ENCODE peak calls at places on chromosome 5, in eight cellular contexts. C is tibial nerve, Q is psoas muscle, R is fibroblast of villous mesenchyme, L is colonic mucosa, D is body of pancreas, P is cardiac fibroblast, Y is A549. A is an unnamed sample.

GRCh38 chr5:135008981-135009735 is 24.9 kb downstream of the PITX1 start:
- DNase-seq in C (no peak), Q (no peak), R (no peak), L (no peak), D (no peak), P (no peak), Y (no peak), A (no peak)

GRCh38 chr5:154221371-154221896 is 30.9 kb downstream of the GALNT10 start:
- DNase-seq in C (no peak), Q (peak), R (peak), L (no peak), D (no peak), P (peak), Y (no peak), A (peak)

GRCh38 chr5:154967419-154968024 is 26.6 kb downstream of the MRPL22 start:
- DNase-seq in C (no peak), Q (no peak), R (peak), L (no peak), D (no peak), P (peak), Y (peak), A (no peak)

GRCh38 chr5:77867194-77867691 is 91.1 kb upstream of the TBCA start:
- DNase-seq in C (no peak), Q (no peak), R (peak), L (no peak), D (no peak), P (peak), Y (peak), A (peak)

GRCh38 chr5:179406031-179406681 is 60.9 kb upstream of the ADAMTS2 start:
- DNase-seq in C (no peak), Q (no peak), R (peak), L (peak), D (peak), P (peak), Y (no peak), A (peak)

GRCh38 chr5:159451197-159452052 is 121.1 kb upstream of the IL12B start:
- DNase-seq in C (no peak), Q (no peak), R (peak), L (no peak), D (peak), P (peak), Y (peak), A (peak)

GRCh38 chr5:61525573-61526142 is 193.6 kb downstream of the ZSWIM6 start:
- DNase-seq in C (no peak), Q (no peak), R (no peak), L (no peak), D (no peak), P (peak), Y (no peak), A (no peak)

GRCh38 chr5:1214936-1215220 is 10.3 kb upstream of the SLC6A18 start:
- DNase-seq in C (no peak), Q (no peak), R (no peak), L (no peak), D (no peak), P (no peak), Y (no peak), A (no peak)

GRCh38 chr5:56737002-56737621 is 78.2 kb upstream of the MAP3K1 start:
- DNase-seq in C (no peak), Q (no peak), R (peak), L (no peak), D (no peak), P (peak), Y (no peak), A (peak)

DNA sequence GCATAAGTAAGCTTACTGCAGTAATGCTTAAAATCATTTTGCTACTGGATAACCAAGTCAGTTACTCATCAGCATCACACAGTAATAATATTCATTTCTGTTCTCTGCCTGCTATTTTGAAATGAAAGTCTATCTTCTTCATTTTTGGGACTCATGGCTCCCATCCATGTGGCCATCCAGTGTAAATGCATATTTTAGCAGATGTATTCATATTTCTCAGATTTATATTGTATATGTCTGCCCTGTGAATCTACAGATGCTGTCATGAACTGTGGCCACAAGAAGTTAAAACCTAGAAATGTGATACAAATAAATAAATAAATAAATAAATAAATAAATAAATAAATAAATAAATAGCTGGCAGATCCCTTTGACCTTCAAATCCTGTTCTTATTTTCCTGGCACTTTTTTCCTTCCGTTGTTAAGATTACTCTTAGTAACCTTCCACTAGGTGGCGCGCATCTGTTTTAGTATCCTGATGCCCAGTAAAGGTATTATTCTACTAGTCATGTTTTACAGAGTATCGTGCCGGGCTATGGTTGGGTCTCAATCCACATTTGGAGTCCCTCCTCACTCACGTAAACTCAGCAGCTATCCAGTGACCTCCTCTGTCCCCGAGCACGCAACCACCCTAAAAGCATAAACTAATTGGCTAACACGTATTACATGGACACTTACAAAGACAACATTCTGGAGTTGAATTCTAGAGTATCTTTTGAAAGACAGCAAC is 79.2 kb upstream of the IL7R start:
- DNase-seq in C (peak), Q (peak), R (peak), L (peak), D (peak), P (peak), Y (peak), A (peak)
- TF ChIP-seq CTCF in C (peak), Q (peak), R (peak), L (peak), D (peak), P (peak), Y (peak), A (peak)

GRCh38 chr5:14868771-14869170 is 2.8 kb downstream of the ANKH start:
- DNase-seq in C (no peak), Q (no peak), R (no peak), L (peak), D (no peak), P (no peak), Y (no peak), A (no peak)
- H3K4me3 ChIP-seq in C (no peak), Q (no peak), R (no peak), L (no peak), D (no peak), P (no peak), Y (no peak), A (no peak)

DNA sequence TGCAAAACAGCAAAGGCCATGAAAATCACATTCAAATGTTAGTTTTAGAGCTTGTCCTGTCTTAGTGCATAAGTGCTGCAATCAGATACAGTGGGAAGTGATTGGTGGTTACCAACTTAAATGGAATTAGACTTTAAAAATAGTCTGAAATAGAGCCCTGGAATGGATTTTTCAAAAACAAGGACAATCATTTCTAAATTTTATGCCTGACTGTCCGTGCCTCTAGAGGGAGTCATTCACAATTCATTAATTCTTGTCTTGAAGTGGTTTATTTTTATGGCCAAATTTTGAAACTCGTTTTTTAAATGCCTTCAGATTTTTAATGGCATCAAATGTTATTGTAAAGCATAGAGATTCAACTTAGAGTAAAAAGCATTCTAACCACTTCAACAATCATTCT is 561.8 kb upstream of the DAB2 start:
- DNase-seq in C (no peak), Q (no peak), R (no peak), L (no peak), D (no peak), P (peak), Y (no peak), A (peak)
- TF ChIP-seq CTCF in C (no peak), Q (no peak), R (peak), L (peak), D (no peak), P (peak), Y (peak), A (peak)

DNA sequence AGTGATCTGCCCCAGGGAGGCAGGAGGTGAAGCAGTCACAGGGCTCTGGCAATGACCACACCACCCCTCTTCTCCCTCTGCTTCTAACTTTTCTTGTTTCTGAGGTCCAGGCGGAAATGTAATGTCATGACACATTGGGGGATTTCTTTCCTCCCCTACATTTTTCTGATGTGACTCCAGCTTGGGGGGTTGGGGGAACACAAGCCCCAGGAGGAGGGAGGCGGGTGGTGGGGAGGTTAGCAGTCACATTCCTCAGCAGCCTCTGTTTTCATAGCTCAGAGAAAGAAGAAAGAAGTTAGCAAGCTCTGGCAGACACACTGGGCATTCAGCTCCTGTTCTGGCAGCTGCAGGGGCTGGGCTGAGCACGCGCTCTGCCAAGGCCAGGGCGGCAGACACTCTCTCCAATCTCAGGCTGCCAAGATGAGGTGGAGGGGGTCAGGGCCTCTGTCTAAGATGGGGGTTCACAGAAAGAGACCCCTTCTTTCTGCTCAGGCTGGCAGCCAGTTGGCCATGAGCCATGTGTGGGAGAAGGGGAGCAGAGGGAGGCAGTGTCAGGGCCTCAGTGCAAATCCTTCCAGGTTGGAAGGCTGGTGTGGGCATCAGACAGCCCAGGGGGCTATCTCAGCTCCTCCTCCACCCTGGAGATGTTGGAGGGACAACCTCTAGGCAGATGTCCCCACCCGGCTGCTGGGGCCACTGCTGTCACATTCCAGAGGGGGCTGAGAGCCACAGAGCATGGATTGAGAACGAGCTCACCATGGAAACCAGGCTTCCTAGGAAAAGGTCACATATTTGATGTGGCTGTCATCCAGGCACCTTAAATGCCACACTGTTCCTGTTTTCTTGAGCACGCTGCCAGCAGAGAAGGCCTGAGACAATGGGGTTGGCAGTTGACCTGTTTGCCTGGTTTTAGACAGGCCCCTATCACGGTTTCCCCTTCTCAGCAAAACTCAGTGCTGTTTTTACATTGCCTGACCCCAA is 20.1 kb upstream of the PFDN1 start:
- DNase-seq in C (no peak), Q (no peak), R (peak), L (no peak), D (peak), P (peak), Y (peak), A (peak)
- H3K4me3 ChIP-seq in C (no peak), Q (no peak), R (no peak), L (no peak), D (no peak), P (no peak), Y (no peak), A (peak)

DNA sequence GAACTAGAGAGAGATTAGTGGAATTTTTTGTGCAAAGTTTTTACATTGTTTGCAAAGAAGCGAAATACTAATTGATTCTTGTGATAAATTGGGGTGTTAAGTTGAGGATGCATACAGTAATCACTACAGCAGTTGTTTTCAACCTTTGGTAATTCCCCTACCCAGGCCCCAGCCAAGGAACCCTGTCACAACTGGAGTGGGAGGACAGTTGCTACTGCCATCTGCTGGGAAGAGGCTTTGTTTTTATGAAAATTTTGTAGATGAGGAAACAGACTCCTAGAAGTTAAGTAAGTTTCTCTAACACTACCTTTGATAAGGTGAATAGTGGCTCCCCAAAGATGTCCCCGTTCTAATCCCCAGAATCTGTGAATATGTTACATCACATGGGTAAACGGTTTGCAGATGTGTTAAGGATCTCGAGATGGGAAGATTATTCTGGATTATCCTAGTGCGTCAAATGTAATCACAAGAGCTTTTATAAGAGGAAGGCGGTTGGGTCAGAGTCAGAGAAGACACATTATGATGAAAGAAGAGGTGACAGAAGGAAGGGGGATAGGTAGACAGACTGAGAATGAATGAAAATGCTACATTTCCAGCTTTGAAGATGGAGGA is 34.0 kb upstream of the PPP1R2B start:
- DNase-seq in C (no peak), Q (no peak), R (peak), L (peak), D (peak), P (peak), Y (peak), A (peak)
- TF ChIP-seq CTCF in C (peak), Q (peak), R (peak), L (peak), D (peak), P (no peak), Y (peak), A (peak)

GRCh38 chr5:176387384-176387925 is 943 bp downstream of the NOP16 start:
- DNase-seq in C (no peak), Q (no peak), R (no peak), L (no peak), D (no peak), P (peak), Y (no peak), A (peak)
- H3K4me3 ChIP-seq in C (peak), Q (peak), R (peak), L (peak), D (peak), P (peak), Y (peak), A (peak)